ENCODE peak calls at places on chromosomes 16 and 17, in five cellular contexts. V, Y, O, G and B are unnamed samples.
A peak's percentile ranks its signal among the peaks of the same experiment; 100 is the strongest.

GRCh38 chr17:45824901-45825492 is 19.7 kb upstream of the SPPL2C start:
- DNase-seq in V (no peak), G (no peak), O (no peak), Y (no peak), B (no peak)

GRCh38 chr17:80426671-80427326 is 11.8 kb downstream of the ENDOV start:
- DNase-seq in O (peak; percentile 76), V (peak; percentile 72), Y (peak; percentile 50), G (peak; percentile 56), B (peak; percentile 72)

GRCh38 chr16:77748426-77748825 is 26.1 kb downstream of the NUDT7 start:
- DNase-seq in O (no peak), V (no peak), G (no peak), Y (no peak), B (no peak)

GRCh38 chr17:74260525-74260850 is 13.5 kb upstream of the DNAI2 start:
- DNase-seq in O (no peak), V (no peak), G (no peak), Y (no peak), B (no peak)

GRCh38 chr16:7380907-7381306 is 48.3 kb downstream of the RBFOX1 start:
- DNase-seq in V (no peak), O (no peak), Y (no peak), G (no peak), B (no peak)

GRCh38 chr17:7237266-7237760 is 1.9 kb downstream of the PHF23 start:
- DNase-seq in O (no peak), Y (no peak), V (no peak), G (no peak), B (no peak)

GRCh38 chr16:61858996-61859395 is 177.2 kb downstream of the CDH8 start:
- DNase-seq in O (no peak), V (no peak), G (no peak), Y (no peak), B (peak; percentile 6)

GRCh38 chr16:30340621-30341020 is 14.5 kb downstream of the CD2BP2 start:
- DNase-seq in O (no peak), Y (no peak), V (no peak), G (no peak), B (no peak)

GRCh38 chr16:85556456-85557082 is 56.6 kb upstream of the GSE1 start:
- DNase-seq in G (no peak), V (no peak), O (no peak), Y (no peak), B (peak; percentile 63)

GRCh38 chr17:75348386-75349012 is 57.0 kb downstream of the GRB2 start:
- DNase-seq in G (no peak), V (no peak), O (no peak), Y (no peak), B (no peak)

GRCh38 chr17:7408341-7408740 is 696 bp downstream of the NLGN2 start:
- DNase-seq in V (peak; percentile 85), Y (no peak), G (no peak), O (no peak), B (no peak)

GRCh38 chr17:46795379-46795952 is 23.0 kb downstream of the WNT3 start:
- DNase-seq in Y (no peak), V (peak; percentile 88), G (no peak), O (no peak), B (no peak)

GRCh38 chr17:73394523-73395450 is 83.0 kb upstream of the CDC42EP4 start:
- DNase-seq in V (no peak), Y (no peak), O (no peak), G (no peak), B (no peak)

GRCh38 chr17:30292490-30292858 is 730 bp upstream of the BLMH start:
- DNase-seq in O (no peak), V (no peak), Y (no peak), G (no peak), B (no peak)

GRCh38 chr17:30290696-30291570 is 811 bp downstream of the BLMH start:
- DNase-seq in O (peak; percentile 47), Y (peak; percentile 21), V (peak; percentile 24), G (no peak), B (peak; percentile 59)

GRCh38 chr17:30296499-30297038 is 4.8 kb upstream of the BLMH start:
- DNase-seq in Y (no peak), G (no peak), V (no peak), O (no peak), B (no peak)

GRCh38 chr17:30290077-30290476 is 1.7 kb downstream of the BLMH start:
- DNase-seq in V (no peak), G (no peak), O (no peak), Y (no peak), B (no peak)

DNA sequence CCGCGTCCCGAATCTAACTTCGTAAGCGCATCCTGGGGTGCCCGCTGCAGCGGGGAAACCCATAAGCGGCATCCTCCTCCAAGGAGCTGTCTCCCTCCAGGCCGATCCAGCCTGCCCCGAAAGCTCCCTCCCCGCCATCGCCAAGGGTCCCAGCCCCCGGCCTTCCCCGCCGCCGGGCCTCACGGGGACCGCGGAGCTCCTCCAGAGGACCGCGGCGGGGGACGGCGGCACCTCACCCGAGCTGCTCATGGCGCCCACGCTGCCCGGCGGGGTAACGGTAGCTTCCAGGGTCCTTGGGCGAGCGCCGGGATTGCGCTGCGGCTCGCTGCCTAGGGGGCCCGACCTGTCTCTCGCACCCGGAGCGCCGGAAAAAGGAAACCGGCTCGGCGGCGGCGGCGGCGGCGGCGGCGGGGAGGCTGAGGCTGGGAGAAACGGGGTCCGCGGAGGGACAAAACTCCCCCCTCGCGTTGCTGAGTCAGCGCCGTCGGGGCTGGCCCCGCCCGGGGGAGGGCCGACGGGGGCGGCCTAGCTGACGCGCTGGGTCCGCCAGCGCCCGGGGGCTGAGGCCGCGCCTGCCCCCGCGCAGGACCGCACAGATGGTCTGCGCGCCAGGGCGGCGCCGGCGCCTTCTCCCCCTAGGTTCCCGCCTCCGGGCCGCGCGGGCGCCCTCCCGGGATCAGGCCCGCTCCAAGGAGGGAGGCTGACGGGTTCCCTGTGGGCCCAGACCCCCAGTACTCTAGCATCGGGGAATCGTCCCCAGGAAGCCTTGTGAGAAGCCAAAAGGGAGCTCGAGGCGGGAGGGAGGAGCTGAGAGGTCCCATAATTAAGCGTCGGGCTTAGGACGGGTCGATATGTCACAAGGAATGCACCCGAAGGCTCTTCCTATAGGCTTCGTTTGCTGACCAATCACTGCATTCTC is at the start of gene BLMH:
- DNase-seq in G (peak; percentile 39), V (peak; percentile 64), O (peak; percentile 73), Y (peak; percentile 77), B (peak; percentile 82)
- H4K8ac ChIP-seq in G (peak within 1 kb of the TSS; percentile 87), V (peak within 1 kb of the TSS; percentile 97), O (no peak within 1 kb of the TSS), Y (peak within 1 kb of the TSS; percentile 92), B (peak within 1 kb of the TSS; percentile 96)

DNA sequence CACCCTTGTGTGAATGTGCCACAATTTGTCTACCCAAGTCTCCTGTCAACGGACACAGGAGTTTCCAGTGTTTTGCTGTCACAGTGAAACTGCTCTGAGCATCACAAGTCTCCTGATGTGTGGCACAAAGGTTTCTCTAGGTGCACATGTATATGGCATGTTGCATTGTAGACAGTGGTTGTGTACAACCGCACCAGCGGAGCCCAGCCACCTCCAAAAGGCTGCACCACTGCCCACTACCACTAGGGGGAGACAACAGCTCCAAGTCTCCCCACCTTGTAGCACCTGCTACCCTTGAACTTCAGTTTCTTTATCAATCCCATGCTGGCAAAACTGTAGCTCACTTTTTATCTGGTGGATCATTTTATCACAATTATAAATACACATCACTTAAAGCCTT is 95.5 kb upstream of the ZNF469 start:
- DNase-seq in G (no peak), V (no peak), O (no peak), Y (no peak), B (no peak)
- H3K36me3 ChIP-seq in G (no peaks in the 10 kb centered on the region), V (no peaks in the 10 kb centered on the region), O (no peaks in the 10 kb centered on the region), Y (no peaks in the 10 kb centered on the region), B (no peaks in the 10 kb centered on the region)

GRCh38 chr16:86955136-86955890 is 361.9 kb downstream of the C16orf95 start:
- DNase-seq in O (no peak), V (no peak), Y (no peak), G (no peak), B (no peak)

GRCh38 chr16:86952769-86953168 is 364.4 kb downstream of the C16orf95 start:
- DNase-seq in G (no peak), V (no peak), Y (peak; percentile 61), O (no peak), B (peak; percentile 32)

GRCh38 chr16:86956437-86956836 is 360.8 kb downstream of the C16orf95 start:
- DNase-seq in Y (no peak), V (no peak), O (no peak), G (no peak), B (no peak)

GRCh38 chr16:86951831-86952598 is 365.2 kb downstream of the C16orf95 start:
- DNase-seq in G (no peak), V (no peak), O (no peak), Y (peak; percentile 99), B (peak; percentile 96)

GRCh38 chr16:86953631-86954465 is 363.3 kb downstream of the C16orf95 start:
- DNase-seq in G (no peak), Y (no peak), V (no peak), O (no peak), B (peak; percentile 35)
- H3K14ac ChIP-seq in G (no peak overlapping the region), Y (no peak overlapping the region), V (no peak overlapping the region), O (no peak overlapping the region), B (no peak overlapping the region)

GRCh38 chr16:57732683-57733082 is 2.9 kb upstream of the KATNB1 start:
- DNase-seq in Y (no peak), V (no peak), G (no peak), O (no peak), B (no peak)

GRCh38 chr16:57735755-57736418 is at the start of gene KATNB1:
- DNase-seq in G (no peak), Y (no peak), V (no peak), O (no peak), B (no peak)

GRCh38 chr16:57734925-57735754 is 430 bp upstream of the KATNB1 start:
- DNase-seq in V (peak; percentile 100), G (peak; percentile 99), O (peak; percentile 100), Y (peak; percentile 100), B (peak; percentile 100)

GRCh38 chr16:57736419-57737281 is 1.1 kb downstream of the KATNB1 start:
- DNase-seq in G (no peak), Y (peak; percentile 87), O (no peak), V (peak; percentile 77), B (peak; percentile 91)

GRCh38 chr16:57734308-57734924 is 1.2 kb upstream of the KATNB1 start:
- DNase-seq in G (no peak), V (no peak), Y (no peak), O (no peak), B (no peak)
- H4K8ac ChIP-seq in G (peak overlapping the region; percentile 93), V (peak overlapping the region; percentile 88), Y (peak overlapping the region; percentile 97), O (peak overlapping the region; percentile 83), B (peak overlapping the region; percentile 88)

DNA sequence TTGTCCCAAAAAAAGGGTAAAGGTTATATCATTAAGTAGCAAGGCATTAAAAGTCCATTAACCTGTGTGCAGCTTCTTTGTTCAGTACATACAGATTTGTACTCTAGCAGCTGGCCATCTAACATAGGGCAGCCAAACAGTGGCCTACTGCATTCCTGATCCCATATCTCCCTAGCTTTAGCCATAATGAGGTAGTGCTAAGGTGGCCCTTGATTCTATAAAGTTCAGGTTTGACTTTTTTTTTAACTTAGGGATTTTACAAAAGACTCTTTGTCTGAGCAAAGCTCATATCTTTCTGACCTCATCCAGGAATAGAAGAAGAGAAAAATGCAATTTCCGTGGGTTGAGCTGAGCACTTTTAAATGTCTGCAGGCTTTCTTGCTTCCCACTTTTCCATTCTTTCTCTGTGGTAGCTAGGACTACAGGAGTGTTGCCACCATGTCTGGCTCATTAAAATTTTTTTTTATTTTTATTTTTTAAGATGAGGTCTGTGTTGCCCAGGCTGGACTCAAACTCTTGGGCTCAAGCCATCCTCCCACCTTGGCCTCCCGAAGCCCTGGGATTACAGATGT is 19.5 kb upstream of the CDC6 start:
- DNase-seq in O (no peak), V (no peak), G (no peak), Y (peak; percentile 26), B (no peak)
- H3K36me3 ChIP-seq in O (peaks cover 77% of the 10 kb centered on the region), V (peaks cover 30% of the 10 kb centered on the region), G (no peaks in the 10 kb centered on the region), Y (peaks cover 50% of the 10 kb centered on the region), B (peaks cover 42% of the 10 kb centered on the region)